ENCODE peak calls at places on chromosomes 3 and 15, in ten cellular contexts. W is amniotic stem cell; U is stomach; V is left lung; N is LoVo; M is GM12891; A is ureter; D is stimulated activated CD4-positive, alpha-beta T cell treated with anti-CD3 and anti-CD28 coated beads, Interleukin-1b, Interleukin-23, amount 100 ng/mL, for 1 hour; Q is activated CD4-positive, alpha-beta T cell treated with anti-CD3 and anti-CD28 coated beads for 48 hours; G is fibroblast of pulmonary artery. R is an unnamed sample.

GRCh38 chr3:25907081-25907480 is 117.2 kb downstream of the OXSM start:
- DNase-seq in V (no peak), M (no peak), Q (no peak), G (no peak), A (no peak), U (no peak), D (no peak), N (no peak), W (no peak), R (no peak)

GRCh38 chr3:45273681-45274515 is 47.8 kb upstream of the TMEM158 start:
- DNase-seq in W (no peak), A (no peak), D (no peak), N (no peak), V (peak), U (no peak), G (no peak), Q (no peak), M (no peak), R (peak)

GRCh38 chr15:67613708-67614107 is 71.2 kb downstream of the MAP2K5 start:
- DNase-seq in U (no peak), M (no peak), D (no peak), Q (no peak), W (no peak), A (no peak), V (no peak), G (no peak), N (no peak), R (no peak)

GRCh38 chr3:154214320-154214719 is 93.1 kb downstream of the ARHGEF26 start:
- DNase-seq in V (no peak), W (no peak), G (no peak), D (no peak), Q (no peak), A (no peak), M (no peak), U (no peak), N (no peak), R (no peak)

GRCh38 chr3:171431550-171431949 is 28.7 kb downstream of the TNIK start:
- DNase-seq in D (no peak), M (no peak), N (no peak), A (no peak), Q (no peak), G (no peak), W (no peak), V (no peak), U (no peak), R (no peak)

GRCh38 chr15:32028921-32029320 is 1.4 kb upstream of the CHRNA7 start:
- DNase-seq in W (no peak), D (no peak), N (no peak), V (no peak), U (no peak), G (no peak), M (no peak), A (no peak), Q (no peak), R (no peak)

GRCh38 chr3:13174011-13174802 is 101.0 kb upstream of the IQSEC1 start:
- DNase-seq in M (no peak), D (no peak), N (no peak), U (no peak), G (no peak), W (no peak), A (no peak), V (no peak), Q (no peak), R (no peak)

GRCh38 chr3:192090586-192090985 is 629.6 kb downstream of the PYDC2 start:
- DNase-seq in Q (no peak), M (no peak), G (no peak), A (no peak), N (no peak), W (no peak), V (no peak), U (no peak), D (no peak), R (no peak)

GRCh38 chr3:195900426-195901355 is 7.7 kb downstream of the TNK2 start:
- DNase-seq in G (peak), Q (peak), N (no peak), V (peak), W (no peak), D (no peak), A (no peak), U (peak), M (no peak), R (no peak)

GRCh38 chr3:115819785-115820384 is 196.6 kb downstream of the GAP43 start:
- DNase-seq in Q (peak), D (peak), V (peak), U (peak), G (peak), N (peak), A (peak), W (peak), M (peak), R (peak)

GRCh38 chr15:30859091-30859874 is 44.4 kb upstream of the FAN1 start:
- DNase-seq in W (no peak), N (peak), G (peak), V (no peak), M (peak), Q (peak), U (no peak), A (no peak), D (no peak), R (peak)

GRCh38 chr3:141651405-141651804 is 86.7 kb upstream of the RNF7 start:
- DNase-seq in D (no peak), Q (no peak), U (no peak), A (no peak), N (no peak), V (no peak), M (no peak), W (no peak), G (no peak), R (no peak)

GRCh38 chr15:99504823-99505551 is 60.8 kb upstream of the MEF2A start:
- DNase-seq in D (no peak), V (no peak), A (peak), Q (peak), G (peak), W (no peak), M (no peak), N (no peak), U (no peak), R (no peak)

GRCh38 chr15:91941871-91942270 is 88.4 kb downstream of the SLCO3A1 start:
- DNase-seq in G (peak), W (no peak), D (no peak), Q (no peak), M (no peak), V (no peak), N (no peak), A (no peak), U (no peak), R (no peak)

GRCh38 chr3:188241072-188241471 is 87.1 kb downstream of the LPP start:
- DNase-seq in D (no peak), G (peak), V (no peak), M (no peak), U (no peak), N (no peak), A (no peak), Q (no peak), W (no peak), R (no peak)

GRCh38 chr3:50627407-50628051 is 10.6 kb downstream of the MAPKAPK3 start:
- DNase-seq in N (peak), M (peak), A (peak), D (no peak), G (peak), W (peak), Q (peak), V (peak), U (peak), R (peak)

GRCh38 chr3:24583004-24583403 is 88.4 kb upstream of the THRB start:
- DNase-seq in U (no peak), A (no peak), M (no peak), Q (no peak), V (no peak), W (no peak), N (no peak), D (no peak), G (peak), R (no peak)

GRCh38 chr15:69990566-69991391 is 106.9 kb downstream of the TLE3 start:
- DNase-seq in A (no peak), V (no peak), U (no peak), G (no peak), Q (no peak), M (no peak), W (no peak), D (no peak), N (no peak), R (no peak)

GRCh38 chr3:147846854-147847453 is 437.8 kb downstream of the ZIC1 start:
- DNase-seq in G (no peak), N (no peak), D (no peak), A (no peak), Q (no peak), M (no peak), V (no peak), W (no peak), U (no peak), R (no peak)

GRCh38 chr3:162391301-162391700 is 894.7 kb downstream of the OTOL1 start:
- DNase-seq in W (no peak), Q (no peak), D (no peak), A (no peak), U (no peak), N (no peak), M (no peak), G (peak), V (no peak), R (peak)

GRCh38 chr15:75923756-75924155 is 20.1 kb downstream of the FBXO22 start:
- DNase-seq in W (no peak), D (no peak), V (no peak), M (no peak), A (no peak), Q (peak), U (no peak), N (no peak), G (no peak), R (no peak)

GRCh38 chr3:160435747-160436146 is 13.8 kb downstream of the TRIM59 start:
- DNase-seq in A (no peak), G (no peak), W (no peak), N (no peak), U (no peak), D (no peak), V (no peak), M (no peak), Q (no peak), R (no peak)

GRCh38 chr3:52028572-52028971 is 27.8 kb downstream of the DUSP7 start:
- DNase-seq in N (no peak), M (no peak), W (no peak), D (no peak), A (no peak), V (no peak), Q (no peak), G (no peak), U (no peak), R (no peak)

GRCh38 chr15:37824717-37825382 is 109.6 kb upstream of the TMCO5A start:
- DNase-seq in U (no peak), N (peak), W (peak), A (no peak), D (no peak), M (no peak), V (no peak), Q (no peak), G (peak), R (peak)

GRCh38 chr15:34808016-34808415 is 12.7 kb upstream of the ACTC1 start:
- DNase-seq in D (no peak), U (no peak), N (no peak), Q (no peak), M (no peak), W (no peak), V (no peak), A (no peak), G (peak), R (no peak)

GRCh38 chr3:188489639-188490405 is 335.9 kb downstream of the LPP start:
- DNase-seq in U (no peak), D (no peak), V (no peak), G (no peak), A (no peak), N (no peak), Q (no peak), W (peak), M (no peak), R (no peak)

GRCh38 chr3:172869797-172870518 is 119.4 kb downstream of the ECT2 start:
- DNase-seq in M (no peak), V (no peak), D (no peak), G (peak), W (no peak), U (no peak), Q (no peak), N (no peak), A (no peak), R (no peak)

GRCh38 chr15:52559583-52559982 is 9.2 kb downstream of the ARPP19 start:
- DNase-seq in G (peak), A (no peak), U (no peak), M (no peak), Q (peak), W (no peak), D (no peak), V (no peak), N (no peak), R (no peak)

GRCh38 chr3:66276705-66277274 is 56.0 kb downstream of the SLC25A26 start:
- DNase-seq in W (no peak), M (no peak), U (peak), Q (peak), A (peak), V (no peak), G (peak), D (peak), N (peak), R (peak)

GRCh38 chr15:69612112-69612511 is 159.5 kb downstream of the RPLP1 start:
- DNase-seq in N (no peak), D (no peak), U (no peak), Q (no peak), G (no peak), A (peak), M (no peak), W (no peak), V (no peak), R (no peak)

GRCh38 chr3:71301001-71301400 is 282.5 kb downstream of the FOXP1 start:
- DNase-seq in M (no peak), G (no peak), N (no peak), U (no peak), D (no peak), Q (peak), V (no peak), A (no peak), W (no peak), R (no peak)

GRCh38 chr15:88877906-88878305 is 17.4 kb downstream of the HAPLN3 start:
- DNase-seq in D (no peak), Q (no peak), U (no peak), G (no peak), A (no peak), W (no peak), N (no peak), V (no peak), M (no peak), R (no peak)

GRCh38 chr3:72719137-72719536 is 129.1 kb downstream of the SHQ1 start:
- DNase-seq in N (no peak), W (no peak), U (no peak), V (no peak), G (no peak), D (no peak), Q (no peak), M (no peak), A (no peak), R (no peak)